ENCODE peak calls at places on chromosome 2, in six cellular contexts. A, W, G, R, E and C are unnamed samples.
A peak's percentile ranks its signal among the peaks of the same experiment; 100 is the strongest.

GRCh38 chr2:105747997-105748396 is 3.3 kb downstream of the NCK2 start:
- DNase-seq in A (no peak), W (no peak), G (peak; percentile 34), R (no peak), E (no peak), C (no peak)

GRCh38 chr2:150042844-150043503 is 444.5 kb downstream of the RND3 start:
- DNase-seq in A (no peak), W (peak; percentile 55), G (no peak), R (no peak), E (no peak), C (no peak)

GRCh38 chr2:42513252-42513918 is 19.6 kb upstream of the KCNG3 start:
- DNase-seq in A (peak; percentile 38), W (peak; percentile 78), G (peak; percentile 71), R (peak; percentile 23), E (peak; percentile 95), C (peak; percentile 57)

GRCh38 chr2:176163655-176164021 is 6.5 kb downstream of the HOXD3 start:
- DNase-seq in A (no peak), W (no peak), G (no peak), R (no peak), E (peak; percentile 47), C (no peak)

GRCh38 chr2:11019614-11020013 is 107.9 kb downstream of the KCNF1 start:
- DNase-seq in A (no peak), W (no peak), G (no peak), R (no peak), E (no peak), C (no peak)

GRCh38 chr2:235594041-235594440 is 100.2 kb downstream of the AGAP1 start:
- DNase-seq in A (peak; percentile 82), W (peak; percentile 75), G (peak; percentile 86), R (peak; percentile 77), E (peak; percentile 91), C (peak; percentile 71)

GRCh38 chr2:127020536-127020935 is 86.4 kb downstream of the BIN1 start:
- DNase-seq in A (no peak), W (no peak), G (no peak), R (no peak), E (no peak), C (no peak)

GRCh38 chr2:142291964-142292363 is 161.1 kb upstream of the LRP1B start:
- DNase-seq in A (peak; percentile 70), W (peak; percentile 25), G (no peak), R (peak; percentile 59), E (no peak), C (no peak)

DNA sequence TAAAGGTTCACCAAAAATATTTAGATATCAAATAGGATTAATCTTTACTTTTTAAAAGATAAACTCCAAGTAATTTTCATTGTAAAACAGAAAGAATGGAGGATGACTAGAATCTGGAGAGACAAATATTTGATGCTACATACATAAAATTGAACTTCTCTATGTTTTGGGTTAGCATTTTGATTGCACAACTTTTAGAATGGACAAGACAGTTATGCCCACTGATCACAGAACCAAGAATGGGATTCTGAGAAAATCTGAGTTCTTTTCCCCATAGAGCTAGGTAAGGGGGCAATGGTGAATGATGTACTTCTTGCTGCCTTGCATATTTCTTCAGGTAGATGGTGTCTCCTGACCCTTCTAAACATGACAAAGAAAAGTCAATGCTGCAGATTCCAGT is 191.2 kb upstream of the ZEB2 start:
- DNase-seq in A (no peak), W (no peak), G (no peak), R (no peak), E (peak; percentile 4), C (no peak)
- TF ChIP-seq EZH2 in A (no peak), W (no peak), G (no peak), R (no peak), E (no peak), C (no peak)

DNA sequence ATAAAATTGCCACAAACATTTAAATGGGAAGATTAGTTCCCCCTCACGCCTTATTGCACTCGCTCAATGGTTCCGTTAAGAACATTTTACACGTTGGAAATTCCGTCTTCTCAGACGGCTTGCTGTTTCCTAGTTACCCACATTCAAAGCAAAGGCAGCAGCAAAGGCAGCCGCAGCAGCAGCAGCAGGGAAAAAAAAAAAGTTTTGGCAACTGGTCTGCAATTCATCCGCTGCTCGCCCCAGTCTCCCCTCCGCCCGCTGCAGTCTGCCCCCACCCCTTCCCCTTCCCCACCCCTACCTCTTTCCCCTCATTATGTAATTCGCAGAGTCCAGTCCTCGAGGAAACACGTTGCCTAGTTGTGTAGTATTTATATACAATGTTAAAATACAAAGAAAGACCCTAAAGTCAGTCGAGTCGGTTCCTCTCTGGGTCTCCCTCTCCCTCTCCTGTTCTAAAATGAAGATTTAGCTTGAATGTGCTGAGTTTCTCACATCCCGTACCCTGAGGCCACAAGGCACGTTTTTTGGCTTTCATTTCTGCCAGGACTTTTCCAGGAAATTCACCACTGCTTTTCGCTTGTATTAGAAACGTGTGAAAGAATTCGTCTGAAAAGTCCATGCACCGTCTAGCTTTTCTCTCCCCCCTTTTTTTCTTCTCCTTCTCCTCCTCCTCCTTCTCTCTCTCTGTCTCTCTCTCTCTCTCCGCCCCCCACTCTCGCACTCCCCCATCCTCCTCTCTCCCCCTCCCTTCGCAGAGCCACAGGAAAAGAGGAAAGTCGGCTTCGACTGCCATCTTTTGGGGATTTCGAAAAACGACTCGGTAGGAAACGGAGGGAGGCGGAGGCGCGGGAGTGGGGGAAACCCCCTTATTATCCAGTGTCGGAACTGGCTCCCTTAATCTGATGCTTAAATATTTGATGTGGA is 140.0 kb downstream of the MEIS1 start:
- DNase-seq in A (peak; percentile 88), W (peak; percentile 77), G (peak; percentile 90), R (peak; percentile 82), E (peak; percentile 96), C (no peak)
- TF ChIP-seq EZH2 in A (no peak), W (no peak), G (no peak), R (no peak), E (peak; percentile 42), C (no peak)

DNA sequence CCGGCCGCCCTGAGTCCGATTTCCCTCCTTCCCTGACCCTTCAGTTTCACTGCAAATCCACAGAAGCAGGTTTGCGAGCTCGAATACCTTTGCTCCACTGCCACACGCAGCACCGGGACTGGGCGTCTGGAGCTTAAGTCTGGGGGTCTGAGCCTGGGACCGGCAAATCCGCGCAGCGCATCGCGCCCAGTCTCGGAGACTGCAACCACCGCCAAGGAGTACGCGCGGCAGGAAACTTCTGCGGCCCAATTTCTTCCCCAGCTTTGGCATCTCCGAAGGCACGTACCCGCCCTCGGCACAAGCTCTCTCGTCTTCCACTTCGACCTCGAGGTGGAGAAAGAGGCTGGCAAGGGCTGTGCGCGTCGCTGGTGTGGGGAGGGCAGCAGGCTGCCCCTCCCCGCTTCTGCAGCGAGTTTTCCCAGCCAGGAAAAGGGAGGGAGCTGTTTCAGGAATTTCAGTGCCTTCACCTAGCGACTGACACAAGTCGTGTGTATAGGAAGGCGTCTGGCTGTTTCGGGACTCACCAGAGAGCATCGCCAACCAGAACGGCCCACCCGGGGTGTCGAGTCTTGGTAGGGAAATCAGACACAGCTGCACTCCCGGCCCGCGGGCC is 4.6 kb downstream of the SIX2 start:
- DNase-seq in A (no peak), W (no peak), G (peak; percentile 35), R (no peak), E (peak; percentile 74), C (no peak)
- TF ChIP-seq EZH2 in A (peak; percentile 99), W (no peak), G (peak; percentile 75), R (peak; percentile 81), E (peak; percentile 99), C (no peak)

DNA sequence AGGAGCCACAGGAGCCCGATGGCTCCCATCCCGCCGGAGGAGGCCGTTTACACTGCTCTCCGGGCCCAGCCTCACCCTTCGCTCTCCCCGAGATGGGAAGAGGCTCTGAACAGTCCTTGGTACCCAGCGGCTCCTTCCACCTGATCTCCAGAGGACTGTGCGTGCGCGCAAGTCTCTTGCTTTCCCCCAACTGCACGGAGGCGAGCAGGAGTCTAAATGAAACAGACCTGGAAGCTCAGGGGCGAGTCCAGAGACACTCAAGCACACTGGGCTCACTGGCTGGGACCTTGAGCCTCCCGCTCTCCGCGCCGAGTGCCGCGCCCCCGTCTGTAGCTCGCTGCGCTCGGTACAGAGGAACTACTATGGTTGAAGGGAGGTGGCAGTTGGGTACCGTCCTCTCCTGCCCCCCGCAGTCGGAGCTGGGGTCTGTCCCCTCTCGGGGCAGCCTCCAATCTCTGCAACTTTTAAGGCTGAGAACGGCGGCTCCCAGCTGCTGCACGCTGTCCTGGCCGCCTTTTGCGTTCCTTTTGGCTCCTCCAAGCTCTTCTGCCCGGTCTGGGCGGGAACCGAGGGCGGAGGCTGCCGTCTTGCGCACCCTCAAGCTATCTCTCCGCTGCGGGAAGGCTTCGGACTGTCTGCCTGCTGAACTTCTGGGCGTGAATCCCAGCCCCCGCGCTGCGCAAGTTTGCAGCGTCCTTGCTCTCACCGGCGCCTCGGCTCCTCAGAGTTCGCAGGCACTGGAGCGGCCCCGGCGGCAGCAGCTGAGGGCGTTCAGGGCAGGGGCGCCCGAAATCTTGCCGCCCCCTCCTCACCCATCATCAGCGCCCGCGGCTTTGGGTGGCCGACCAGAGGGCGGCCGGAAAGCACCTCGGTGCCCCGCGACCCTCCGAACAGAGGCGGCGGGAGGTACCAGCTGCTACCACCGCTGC is 491 bp downstream of the ALK start:
- DNase-seq in A (peak; percentile 23), W (peak; percentile 35), G (peak; percentile 57), R (peak; percentile 13), E (peak; percentile 60), C (no peak)
- TF ChIP-seq EZH2 in A (peak; percentile 88), W (no peak), G (no peak), R (peak; percentile 69), E (no peak), C (no peak)

DNA sequence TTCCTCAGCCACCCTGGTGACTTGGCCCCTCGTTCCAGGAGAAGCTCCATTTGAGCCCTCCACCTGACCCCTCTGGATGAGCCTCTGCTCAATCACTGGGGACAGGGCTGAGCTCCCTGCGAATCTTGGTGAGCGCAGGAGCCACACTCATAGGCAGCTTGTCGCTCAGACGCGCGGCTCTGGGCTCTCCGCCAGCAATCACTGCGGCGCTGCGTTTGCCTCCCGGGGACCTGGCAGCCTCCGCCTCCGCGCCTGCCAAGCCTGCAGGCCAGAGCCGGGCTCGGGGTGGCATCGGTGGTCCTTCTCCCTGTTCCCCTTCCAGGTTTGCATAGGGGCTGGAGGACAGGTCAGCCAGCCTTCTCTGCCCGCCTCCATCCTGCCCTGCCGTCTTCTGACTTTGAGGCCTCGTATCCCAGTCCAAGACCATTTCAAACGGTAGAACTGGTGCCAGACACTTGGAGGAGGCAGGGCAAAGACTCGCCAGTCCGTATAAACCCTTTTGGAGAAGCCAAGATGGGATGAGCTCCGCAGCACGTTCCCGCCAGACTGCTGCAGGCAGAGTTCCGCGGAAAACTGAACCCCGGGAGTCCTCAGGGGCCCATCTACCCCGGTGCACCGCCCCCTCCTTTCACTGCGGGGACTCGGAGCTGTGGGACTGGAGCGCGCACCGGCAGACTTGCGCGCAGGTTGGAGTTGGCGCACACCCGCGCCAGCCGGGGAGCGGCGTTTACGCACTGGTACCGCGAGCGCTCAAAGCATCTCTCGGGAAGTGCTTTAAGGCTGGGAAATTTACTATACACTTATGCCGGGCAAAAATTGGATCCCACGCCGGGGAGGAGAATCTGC is 1.0 kb upstream of the TACR1 start:
- DNase-seq in A (peak; percentile 58), W (peak; percentile 52), G (peak; percentile 65), R (peak; percentile 39), E (peak; percentile 76), C (no peak)
- TF ChIP-seq EZH2 in A (no peak), W (peak; percentile 73), G (no peak), R (no peak), E (peak; percentile 57), C (no peak)